ENCODE peak calls at places on chromosome 21, in five cellular contexts. W, Y, X, K and S are unnamed samples.

GRCh38 chr21:41639336-41639735 is 127.5 kb downstream of the RIPK4 start:
- DNase-seq in W (no peak), Y (no peak), X (no peak), K (no peak), S (no peak)

GRCh38 chr21:41316641-41317392 is at the start of gene FAM3B:
- DNase-seq in W (no peak), Y (no peak), X (no peak), K (peak), S (no peak)

GRCh38 chr21:42535602-42536171 is 22.0 kb downstream of the SLC37A1 start:
- DNase-seq in W (no peak), Y (no peak), X (peak), K (no peak), S (no peak)

GRCh38 chr21:15140321-15141019 is 75.7 kb upstream of the NRIP1 start:
- DNase-seq in W (no peak), Y (peak), X (peak), K (no peak), S (no peak)

GRCh38 chr21:31505975-31506374 is 153.5 kb upstream of the SOD1 start:
- DNase-seq in W (no peak), Y (no peak), X (no peak), K (no peak), S (no peak)

GRCh38 chr21:30349572-30349971 is 1.2 kb upstream of the KRTAP23-1 start:
- DNase-seq in W (no peak), Y (no peak), X (no peak), K (no peak), S (no peak)

GRCh38 chr21:30268608-30269197 is 14.0 kb downstream of the KRTAP24-1 start:
- DNase-seq in W (no peak), Y (no peak), X (no peak), K (no peak), S (no peak)

GRCh38 chr21:40146201-40146890 is 279.1 kb downstream of the PCP4 start:
- DNase-seq in W (no peak), Y (no peak), X (no peak), K (no peak), S (no peak)

GRCh38 chr21:20728691-20729090 is 269.5 kb upstream of the NCAM2 start:
- DNase-seq in W (no peak), Y (peak), X (no peak), K (no peak), S (no peak)

GRCh38 chr21:36509966-36510742 is 30.2 kb upstream of the CLDN14 start:
- DNase-seq in W (no peak), Y (no peak), X (peak), K (no peak), S (no peak)

GRCh38 chr21:36512971-36513370 is 33.0 kb upstream of the CLDN14 start:
- DNase-seq in W (no peak), Y (no peak), X (no peak), K (no peak), S (no peak)

GRCh38 chr21:36513430-36513829 is 33.5 kb upstream of the CLDN14 start:
- DNase-seq in W (no peak), Y (no peak), X (no peak), K (no peak), S (no peak)

GRCh38 chr21:36510911-36511310 is 31.0 kb upstream of the CLDN14 start:
- DNase-seq in W (no peak), Y (no peak), X (no peak), K (no peak), S (no peak)

GRCh38 chr21:36511484-36512227 is 31.7 kb upstream of the CLDN14 start:
- DNase-seq in W (no peak), Y (no peak), X (peak), K (no peak), S (no peak)
- H3K27ac ChIP-seq in W (no peak), Y (no peak), X (no peak), K (no peak), S (no peak)

GRCh38 chr21:16589499-16589898 is 859.7 kb downstream of the USP25 start:
- DNase-seq in W (no peak), Y (no peak), X (no peak), K (no peak), S (no peak)
- H3K27ac ChIP-seq in W (no peak), Y (no peak), X (no peak), K (no peak), S (peak)

GRCh38 chr21:45428534-45428933 is 23.6 kb downstream of the COL18A1 start:
- DNase-seq in W (no peak), Y (peak), X (no peak), K (no peak), S (no peak)
- H3K27ac ChIP-seq in W (no peak), Y (no peak), X (peak), K (no peak), S (no peak)

GRCh38 chr21:16258834-16259611 is 529.2 kb downstream of the USP25 start:
- DNase-seq in W (no peak), Y (no peak), X (no peak), K (no peak), S (no peak)
- H3K27ac ChIP-seq in W (no peak), Y (no peak), X (no peak), K (no peak), S (no peak)

GRCh38 chr21:39022035-39022900 is 161.0 kb downstream of the PSMG1 start:
- DNase-seq in W (no peak), Y (peak), X (no peak), K (no peak), S (no peak)
- H3K27ac ChIP-seq in W (peak), Y (no peak), X (no peak), K (no peak), S (no peak)

GRCh38 chr21:45541221-45542039 is 810 bp downstream of the SLC19A1 start:
- DNase-seq in W (peak), Y (peak), X (peak), K (no peak), S (peak)
- H3K27ac ChIP-seq in W (peak), Y (no peak), X (peak), K (no peak), S (no peak)

GRCh38 chr21:43812957-43813730 is 23.8 kb downstream of the RRP1 start:
- DNase-seq in W (no peak), Y (peak), X (no peak), K (no peak), S (no peak)

GRCh38 chr21:43809853-43810504 is 20.6 kb downstream of the RRP1 start:
- DNase-seq in W (no peak), Y (peak), X (no peak), K (no peak), S (no peak)

GRCh38 chr21:43812139-43812821 is 22.9 kb downstream of the RRP1 start:
- DNase-seq in W (no peak), Y (peak), X (peak), K (no peak), S (no peak)

GRCh38 chr21:43810505-43811261 is 21.3 kb downstream of the RRP1 start:
- DNase-seq in W (peak), Y (peak), X (peak), K (peak), S (peak)

DNA sequence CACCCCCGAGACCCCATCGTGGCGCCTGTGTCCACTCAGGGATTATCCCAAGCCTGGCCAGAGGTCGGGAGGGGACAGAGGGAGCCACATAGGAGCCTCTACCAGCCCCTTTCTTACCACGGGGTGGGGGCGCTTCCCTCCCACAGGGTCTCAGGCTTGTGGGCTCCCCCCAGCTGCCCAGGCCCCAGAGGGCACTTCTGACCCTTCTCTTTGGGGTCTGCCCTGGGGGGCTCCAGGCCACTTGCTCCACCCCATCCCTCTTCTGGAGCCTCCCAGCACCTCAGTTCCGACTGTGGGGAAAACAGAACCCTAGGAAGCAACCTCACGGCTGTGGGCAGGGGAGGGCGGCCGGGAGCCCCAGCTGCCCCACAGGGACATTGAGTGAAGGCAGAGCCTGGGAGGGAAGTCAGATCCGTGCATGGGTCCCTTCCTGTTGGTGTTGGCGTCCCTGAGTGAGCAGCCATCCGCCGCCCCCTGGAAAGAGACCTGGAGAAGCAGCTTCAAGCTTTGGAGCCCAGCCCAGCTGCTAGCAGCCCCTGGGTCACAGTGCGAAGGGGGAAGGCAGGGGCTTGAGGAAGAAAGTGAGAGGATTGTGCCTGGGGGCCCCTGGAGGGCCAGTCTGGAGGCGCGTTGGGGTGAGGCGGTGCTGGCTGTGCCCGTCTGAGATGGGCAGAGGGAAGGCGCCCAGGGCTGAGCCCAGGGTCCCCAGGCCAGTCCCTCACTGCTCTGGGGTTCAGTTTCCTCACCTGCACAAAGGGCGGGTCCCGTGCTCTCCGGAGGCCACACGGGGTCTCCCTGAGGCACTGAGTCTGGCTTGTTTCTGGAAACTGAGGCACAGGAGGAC is 22.1 kb downstream of the RRP1 start:
- DNase-seq in W (no peak), Y (peak), X (no peak), K (no peak), S (no peak)
- H3K27ac ChIP-seq in W (no peak), Y (no peak), X (no peak), K (no peak), S (no peak)

GRCh38 chr21:34771512-34772028 is 102.8 kb downstream of the CLIC6 start:
- DNase-seq in W (no peak), Y (no peak), X (peak), K (no peak), S (no peak)

GRCh38 chr21:34774750-34775149 is 106.0 kb downstream of the CLIC6 start:
- DNase-seq in W (no peak), Y (no peak), X (no peak), K (no peak), S (no peak)

GRCh38 chr21:34768326-34768725 is 99.5 kb downstream of the CLIC6 start:
- DNase-seq in W (no peak), Y (no peak), X (no peak), K (no peak), S (no peak)

GRCh38 chr21:34766862-34767261 is 98.1 kb downstream of the CLIC6 start:
- DNase-seq in W (no peak), Y (no peak), X (no peak), K (no peak), S (no peak)

DNA sequence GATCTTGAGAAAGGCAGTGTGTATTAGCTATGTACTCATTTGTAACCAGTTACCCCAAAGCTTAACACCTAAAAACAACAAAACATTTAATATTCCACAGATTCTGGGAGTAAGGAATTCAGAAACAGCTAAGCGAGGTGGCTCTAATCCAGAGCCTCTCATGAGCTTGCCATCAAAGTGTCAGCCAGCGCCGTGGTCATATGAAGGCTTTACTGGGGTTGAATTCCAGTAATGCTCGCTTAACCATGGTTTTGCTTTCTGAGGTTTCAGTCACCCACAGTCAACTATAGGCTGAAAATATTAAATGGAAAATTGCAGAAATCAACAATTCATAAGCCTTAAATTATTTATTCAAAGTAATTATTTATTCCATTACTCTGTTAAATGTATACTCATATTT is 101.8 kb downstream of the CLIC6 start:
- DNase-seq in W (no peak), Y (no peak), X (no peak), K (no peak), S (no peak)
- H3K27ac ChIP-seq in W (no peak), Y (no peak), X (no peak), K (no peak), S (no peak)

GRCh38 chr21:35254006-35254751 is 205.1 kb upstream of the RUNX1 start:
- DNase-seq in W (no peak), Y (peak), X (no peak), K (no peak), S (no peak)
- H3K27ac ChIP-seq in W (peak), Y (no peak), X (no peak), K (no peak), S (no peak)